ENCODE peak calls at places on chromosomes 1 and 21, in seven cellular contexts. J is fibroblast of lung; W is CD8-positive, alpha-beta T cell; L is BJ; A is cardiac muscle cell; V is HepG2; Y is transverse colon. I is an unnamed sample.

GRCh38 chr1:76433528-76433927 is 359.0 kb downstream of the ST6GALNAC3 start:
- DNase-seq in J (peak), W (no peak), L (no peak), A (peak), V (no peak), Y (no peak), I (peak)

GRCh38 chr1:230332429-230333088 is 93.6 kb downstream of the PGBD5 start:
- DNase-seq in J (peak), W (no peak), L (no peak), A (no peak), V (no peak), Y (no peak), I (no peak)

GRCh38 chr1:32816676-32817158 is 441 bp downstream of the YARS1 start:
- DNase-seq in J (peak), W (no peak), L (no peak), A (peak), V (peak), Y (peak), I (peak)

GRCh38 chr21:31254131-31254530 is 89.9 kb downstream of the TIAM1 start:
- DNase-seq in J (no peak), W (no peak), L (no peak), A (no peak), V (no peak), Y (no peak), I (no peak)

GRCh38 chr1:184118051-184118450 is 66.5 kb downstream of the TSEN15 start:
- DNase-seq in J (peak), W (no peak), L (peak), A (peak), V (no peak), Y (no peak), I (peak)

GRCh38 chr1:3244539-3245315 is 175.7 kb downstream of the PRDM16 start:
- DNase-seq in J (peak), W (no peak), L (no peak), A (no peak), V (no peak), Y (no peak), I (peak)

GRCh38 chr1:30109853-30110252 is 613.5 kb downstream of the MATN1 start:
- DNase-seq in J (peak), W (no peak), L (peak), A (peak), V (no peak), Y (no peak), I (peak)

GRCh38 chr1:110308247-110308646 is 30.9 kb upstream of the RBM15 start:
- DNase-seq in J (peak), W (no peak), L (peak), A (peak), V (no peak), Y (no peak), I (peak)

GRCh38 chr1:202462342-202463076 is 114.0 kb downstream of the PPP1R12B start:
- DNase-seq in J (no peak), W (no peak), L (no peak), A (no peak), V (no peak), Y (peak), I (no peak)

GRCh38 chr1:150567341-150567716 is 12.1 kb downstream of the MCL1 start:
- DNase-seq in J (no peak), W (no peak), L (no peak), A (peak), V (no peak), Y (peak), I (peak)

DNA sequence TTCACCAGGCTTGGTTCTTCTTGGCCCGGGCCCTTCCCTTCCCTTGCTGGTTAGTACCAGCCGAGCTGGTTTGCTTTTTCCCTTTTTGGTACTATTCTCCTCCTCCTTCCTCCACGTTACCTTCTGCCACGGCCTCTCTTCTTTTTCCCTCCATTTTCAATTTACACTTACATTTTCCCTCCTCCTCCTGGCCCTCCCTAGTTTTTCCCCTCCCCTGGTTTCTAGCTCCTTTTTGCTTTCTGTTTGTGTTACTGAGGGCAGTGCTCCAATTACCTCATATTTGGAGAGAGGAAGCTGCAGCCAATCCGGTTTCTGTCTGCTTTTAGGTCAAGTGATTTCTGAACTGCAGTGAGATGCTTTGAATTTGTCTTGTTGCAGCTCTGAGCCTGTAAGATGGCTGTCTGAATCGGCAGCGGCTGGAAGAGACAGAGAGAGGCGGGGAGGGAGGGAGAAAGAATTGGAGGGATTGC is 63.7 kb downstream of the MACF1 start:
- DNase-seq in J (peak), W (no peak), L (peak), A (peak), V (no peak), Y (peak), I (peak)
- H3K4me3 ChIP-seq in J (peak), W (no peak), L (peak), A (no peak), V (no peak), Y (peak), I (peak)

GRCh38 chr1:247452447-247453039 is 5.4 kb downstream of the OR2B11 start:
- DNase-seq in J (no peak), W (no peak), L (no peak), A (no peak), V (no peak), Y (no peak), I (no peak)
- TF ChIP-seq CTCF in J (no peak), W (no peak), L (no peak), A (no peak), V (peak), Y (no peak), I (no peak)

DNA sequence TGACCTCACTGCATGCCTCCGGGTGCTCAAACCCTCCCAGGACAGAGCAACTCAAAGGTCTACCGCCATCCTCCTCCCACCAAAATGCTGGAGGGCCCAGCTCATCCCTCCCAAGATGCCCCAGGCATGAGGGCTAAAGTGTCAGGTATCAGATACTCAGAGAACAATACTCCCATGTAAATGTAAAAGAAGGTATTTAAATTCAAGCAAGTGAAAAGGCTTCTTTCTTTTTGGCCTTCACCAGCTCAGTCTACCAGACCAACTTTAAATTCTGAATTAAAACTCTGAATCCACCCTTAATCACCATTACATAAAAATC is 3.0 kb downstream of the PARP1 start:
- DNase-seq in J (no peak), W (no peak), L (no peak), A (no peak), V (no peak), Y (no peak), I (no peak)
- H3K4me3 ChIP-seq in J (no peak), W (no peak), L (no peak), A (peak), V (no peak), Y (no peak), I (no peak)

GRCh38 chr1:208093754-208094719 is 150.1 kb downstream of the PLXNA2 start:
- DNase-seq in J (peak), W (peak), L (peak), A (peak), V (peak), Y (peak), I (peak)
- TF ChIP-seq CTCF in J (peak), W (peak), L (peak), A (peak), V (peak), Y (peak), I (peak)

GRCh38 chr1:49106438-49106837 is 329.7 kb upstream of the BEND5 start:
- DNase-seq in J (peak), W (no peak), L (no peak), A (no peak), V (no peak), Y (no peak), I (no peak)

GRCh38 chr1:49098866-49099265 is 322.2 kb upstream of the BEND5 start:
- DNase-seq in J (no peak), W (no peak), L (no peak), A (no peak), V (no peak), Y (no peak), I (no peak)

GRCh38 chr1:49102752-49103151 is 326.1 kb upstream of the BEND5 start:
- DNase-seq in J (peak), W (no peak), L (peak), A (peak), V (no peak), Y (no peak), I (peak)

GRCh38 chr1:49104575-49104974 is 327.9 kb upstream of the BEND5 start:
- DNase-seq in J (peak), W (no peak), L (no peak), A (no peak), V (no peak), Y (no peak), I (no peak)
- H3K4me3 ChIP-seq in J (no peak), W (no peak), L (no peak), A (no peak), V (no peak), Y (no peak), I (no peak)

I was measured in fibroblast of mammary gland.